ENCODE peak calls at places on chromosomes 3 and 15, in six cellular contexts. M is MCF 10A, W is colonic mucosa, R is neural crest cell, C is mucosa of descending colon, O is endothelial cell of umbilical vein. A is an unnamed sample.

GRCh38 chr3:71442648-71443047 is 140.9 kb downstream of the FOXP1 start:
- DNase-seq in M (no peak), W (no peak), R (no peak), C (no peak), O (no peak), A (no peak)

GRCh38 chr3:146218880-146219866 is 31.7 kb downstream of the PLSCR4 start:
- DNase-seq in M (peak; percentile 49), W (peak; percentile 46), R (peak; percentile 23), C (peak; percentile 61), O (peak; percentile 71), A (peak; percentile 48)

GRCh38 chr15:68812069-68812468 is 8.6 kb downstream of the ANP32A start:
- DNase-seq in M (no peak), W (no peak), R (no peak), C (no peak), O (no peak), A (no peak)

GRCh38 chr15:68583936-68584703 is 5.3 kb downstream of the CORO2B start:
- DNase-seq in M (no peak), W (no peak), R (no peak), C (no peak), O (no peak), A (no peak)

GRCh38 chr3:60301142-60301541 is 950.1 kb downstream of the FHIT start:
- DNase-seq in M (peak; percentile 65), W (no peak), R (no peak), C (no peak), O (no peak), A (no peak)

GRCh38 chr15:42319206-42319605 is 40.1 kb upstream of the CAPN3 start:
- DNase-seq in M (no peak), W (no peak), R (no peak), C (no peak), O (no peak), A (no peak)

GRCh38 chr15:86629409-86629808 is 549.7 kb downstream of the AGBL1 start:
- DNase-seq in M (no peak), W (no peak), R (no peak), C (no peak), O (no peak), A (no peak)

GRCh38 chr15:42836251-42836650 is 84.3 kb downstream of the TTBK2 start:
- DNase-seq in M (peak; percentile 17), W (no peak), R (no peak), C (no peak), O (no peak), A (no peak)

GRCh38 chr3:4994823-4995499 is 15.7 kb downstream of the BHLHE40 start:
- DNase-seq in M (peak; percentile 98), W (peak; percentile 44), R (no peak), C (peak; percentile 19), O (peak; percentile 63), A (no peak)

GRCh38 chr3:114487502-114487901 is 193.7 kb downstream of the TIGIT start:
- DNase-seq in M (no peak), W (no peak), R (no peak), C (no peak), O (no peak), A (no peak)

GRCh38 chr3:115624029-115624645 is 827 bp downstream of the GAP43 start:
- DNase-seq in M (no peak), W (no peak), R (no peak), C (no peak), O (no peak), A (no peak)

GRCh38 chr3:34260991-34261365 is 462.5 kb downstream of the PDCD6IP start:
- DNase-seq in M (peak; percentile 3), W (no peak), R (no peak), C (no peak), O (no peak), A (no peak)

GRCh38 chr15:35740761-35741160 is 194.8 kb upstream of the DPH6 start:
- DNase-seq in M (no peak), W (no peak), R (no peak), C (no peak), O (peak; percentile 36), A (no peak)

GRCh38 chr3:100060685-100061484 is 53.4 kb downstream of the FILIP1L start:
- DNase-seq in M (no peak), W (no peak), R (no peak), C (no peak), O (no peak), A (no peak)

GRCh38 chr3:46440531-46441294 is 24.0 kb downstream of the LTF start:
- DNase-seq in M (no peak), W (no peak), R (no peak), C (no peak), O (no peak), A (peak; percentile 42)

GRCh38 chr3:48157215-48157840 is 30.9 kb downstream of the CDC25A start:
- DNase-seq in M (no peak), W (no peak), R (no peak), C (no peak), O (no peak), A (no peak)

GRCh38 chr15:99029358-99029871 is 21.8 kb upstream of the PGPEP1L start:
- DNase-seq in M (peak; percentile 33), W (no peak), R (no peak), C (no peak), O (no peak), A (no peak)

GRCh38 chr3:9339750-9340449 is 23.0 kb upstream of the THUMPD3 start:
- DNase-seq in M (peak; percentile 4), W (no peak), R (no peak), C (no peak), O (no peak), A (no peak)

GRCh38 chr15:24962880-24963279 is 8.1 kb downstream of the SNRPN start:
- DNase-seq in M (no peak), W (no peak), R (no peak), C (no peak), O (no peak), A (no peak)

GRCh38 chr3:130759692-130760338 is 13.2 kb upstream of the PIK3R4 start:
- DNase-seq in M (peak; percentile 71), W (peak; percentile 73), R (peak; percentile 40), C (peak; percentile 80), O (peak; percentile 61), A (peak; percentile 67)

GRCh38 chr3:42177801-42178150 is 86.6 kb downstream of the TRAK1 start:
- DNase-seq in M (no peak), W (no peak), R (no peak), C (no peak), O (no peak), A (no peak)

GRCh38 chr3:123161167-123161566 is 40.6 kb upstream of the SEC22A start:
- DNase-seq in M (no peak), W (no peak), R (no peak), C (no peak), O (no peak), A (peak; percentile 1)
- TF ChIP-seq CTCF in M (no peak), W (no peak), R (no peak), C (no peak), O (no peak), A (no peak)

DNA sequence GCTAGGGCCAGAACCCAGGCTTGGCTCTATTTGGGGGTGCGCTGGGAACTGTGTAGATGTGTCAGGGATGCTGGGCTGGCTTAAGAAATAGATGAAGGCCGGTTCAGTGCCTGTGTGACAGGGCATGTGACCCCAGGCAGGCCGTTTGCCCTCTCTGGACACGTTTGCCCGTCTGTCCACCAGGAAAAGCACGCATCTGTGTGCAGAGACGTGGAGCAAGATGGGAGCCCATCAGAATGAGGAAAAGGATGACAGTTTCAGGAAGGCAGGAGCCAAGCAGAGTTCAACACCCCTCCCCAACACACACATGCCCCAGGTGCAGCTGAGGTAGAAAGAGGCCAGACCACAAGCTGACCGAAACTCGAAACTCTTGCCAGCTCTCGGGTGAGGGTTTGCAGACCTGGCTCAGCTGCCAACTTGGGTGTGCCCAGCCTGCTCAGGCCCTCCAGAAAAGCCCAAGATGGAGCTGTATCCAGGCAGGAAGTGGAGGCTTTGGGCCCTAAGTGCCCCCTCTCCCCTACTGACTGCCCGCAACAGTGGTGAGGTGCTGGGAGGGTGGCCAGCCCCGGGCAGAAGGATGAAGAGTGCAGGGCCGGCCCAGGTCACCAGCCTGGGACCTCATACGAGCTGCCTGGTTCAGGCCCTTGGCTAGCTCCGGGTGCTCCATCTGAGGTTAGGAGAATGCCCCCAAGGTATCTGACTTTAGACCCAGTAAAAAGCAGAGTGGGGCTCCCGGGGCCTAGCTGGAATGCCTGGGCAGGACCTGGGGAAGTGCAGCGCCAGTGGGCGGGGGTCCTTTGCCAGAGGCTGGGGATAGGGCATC is 10.2 kb upstream of the MESP1 start:
- DNase-seq in M (peak; percentile 79), W (no peak), R (no peak), C (peak; percentile 48), O (no peak), A (no peak)
- TF ChIP-seq CTCF in M (no peak), W (peak; percentile 34), R (no peak), C (no peak), O (no peak), A (no peak)

GRCh38 chr3:149772861-149773260 is 19.5 kb downstream of the ANKUB1 start:
- DNase-seq in M (no peak), W (no peak), R (no peak), C (no peak), O (no peak), A (no peak)

GRCh38 chr3:149767720-149768119 is 15.4 kb upstream of the COMMD2 start:
- DNase-seq in M (no peak), W (no peak), R (no peak), C (no peak), O (no peak), A (no peak)

GRCh38 chr3:149771652-149772271 is 19.5 kb upstream of the COMMD2 start:
- DNase-seq in M (peak; percentile 56), W (peak; percentile 56), R (peak; percentile 71), C (peak; percentile 77), O (peak; percentile 58), A (peak; percentile 51)

GRCh38 chr3:149768704-149769103 is 16.4 kb upstream of the COMMD2 start:
- DNase-seq in M (no peak), W (no peak), R (no peak), C (no peak), O (no peak), A (no peak)

DNA sequence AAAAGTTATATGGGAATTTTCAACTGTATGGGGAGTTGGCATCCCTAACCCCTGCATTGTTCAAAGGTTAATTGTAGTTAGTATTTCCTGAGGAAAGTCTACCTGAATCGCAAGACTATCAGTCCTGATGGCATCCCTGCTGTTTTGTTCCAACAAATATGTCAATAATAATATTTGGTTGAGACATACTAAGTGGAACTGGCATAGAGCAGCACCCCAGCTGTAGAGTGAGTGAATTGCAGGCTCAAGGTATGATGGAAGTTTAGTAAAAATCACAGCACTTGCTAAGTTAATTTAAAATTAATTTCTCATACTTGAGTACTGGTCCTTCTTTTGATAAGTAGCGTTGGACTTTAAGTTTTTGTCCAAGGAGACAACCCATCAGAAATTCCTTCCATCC is 18.0 kb upstream of the COMMD2 start:
- DNase-seq in M (no peak), W (no peak), R (no peak), C (no peak), O (no peak), A (no peak)
- TF ChIP-seq CTCF in M (no peak), W (no peak), R (no peak), C (no peak), O (peak; percentile 6), A (no peak)

GRCh38 chr3:150544726-150545125 is 1.6 kb downstream of the SERP1 start:
- DNase-seq in M (peak; percentile 13), W (no peak), R (no peak), C (no peak), O (peak; percentile 33), A (no peak)

GRCh38 chr3:150546226-150547044 is at the start of the genes EIF2A and SERP1:
- DNase-seq in M (peak; percentile 99), W (peak; percentile 99), R (peak; percentile 97), C (peak; percentile 99), O (peak; percentile 100), A (peak; percentile 96)

GRCh38 chr3:150547045-150547753 is 612 bp downstream of the EIF2A start:
- DNase-seq in M (peak; percentile 27), W (no peak), R (no peak), C (no peak), O (no peak), A (no peak)

GRCh38 chr3:150544040-150544439 is 2.3 kb downstream of the SERP1 start:
- DNase-seq in M (peak; percentile 35), W (no peak), R (no peak), C (no peak), O (peak; percentile 37), A (no peak)

GRCh38 chr3:150545419-150546225 is 674 bp downstream of the SERP1 start:
- DNase-seq in M (peak; percentile 30), W (peak; percentile 56), R (no peak), C (peak; percentile 63), O (peak; percentile 30), A (peak; percentile 7)
- TF ChIP-seq CTCF in M (no peak), W (no peak), R (no peak), C (no peak), O (no peak), A (peak; percentile 8)

A was measured in GM20000.